ENCODE peak calls at places on chromosomes 2 and 18, in eight cellular contexts. One of them, this sample, is unnamed.

GRCh38 chr2:95104606-95105005 is 17.0 kb downstream of the MRPS5 start:
- DNase-seq in neural crest cell: no peak
- DNase-seq in sciatic nerve: no peak
- DNase-seq in M059J: no peak
- DNase-seq in SK-N-DZ: no peak
- DNase-seq in NCI-H226: no peak
- DNase-seq in AG20443: no peak
- DNase-seq in stimulated activated CD4-positive, alpha-beta T cell treated with anti-CD3 and anti-CD28 coated beads, Interleukin-4, amount 100 ng/mL, for 48 hours: no peak
- DNase-seq in this sample: no peak

GRCh38 chr2:54535599-54536195 is 79.6 kb downstream of the SPTBN1 start:
- DNase-seq in sciatic nerve: no peak
- DNase-seq in neural crest cell: no peak
- DNase-seq in AG20443: no peak
- DNase-seq in SK-N-DZ: no peak
- DNase-seq in NCI-H226: no peak
- DNase-seq in stimulated activated CD4-positive, alpha-beta T cell treated with anti-CD3 and anti-CD28 coated beads, Interleukin-4, amount 100 ng/mL, for 48 hours: no peak
- DNase-seq in M059J: no peak
- DNase-seq in this sample: no peak

GRCh38 chr2:25018681-25019080 is 23.2 kb upstream of the EFR3B start:
- DNase-seq in AG20443: no peak
- DNase-seq in SK-N-DZ: no peak
- DNase-seq in M059J: peak; percentile 3
- DNase-seq in NCI-H226: no peak
- DNase-seq in neural crest cell: no peak
- DNase-seq in stimulated activated CD4-positive, alpha-beta T cell treated with anti-CD3 and anti-CD28 coated beads, Interleukin-4, amount 100 ng/mL, for 48 hours: no peak
- DNase-seq in sciatic nerve: no peak
- DNase-seq in this sample: no peak

GRCh38 chr2:6828299-6828584 is 37.5 kb downstream of the CMPK2 start:
- DNase-seq in SK-N-DZ: peak; percentile 70
- DNase-seq in NCI-H226: no peak
- DNase-seq in AG20443: peak; percentile 38
- DNase-seq in M059J: peak; percentile 60
- DNase-seq in neural crest cell: no peak
- DNase-seq in stimulated activated CD4-positive, alpha-beta T cell treated with anti-CD3 and anti-CD28 coated beads, Interleukin-4, amount 100 ng/mL, for 48 hours: no peak
- DNase-seq in sciatic nerve: no peak
- DNase-seq in this sample: no peak

GRCh38 chr2:168910330-168910729 is 9.2 kb downstream of the G6PC2 start:
- DNase-seq in sciatic nerve: no peak
- DNase-seq in NCI-H226: no peak
- DNase-seq in stimulated activated CD4-positive, alpha-beta T cell treated with anti-CD3 and anti-CD28 coated beads, Interleukin-4, amount 100 ng/mL, for 48 hours: no peak
- DNase-seq in AG20443: no peak
- DNase-seq in SK-N-DZ: no peak
- DNase-seq in neural crest cell: no peak
- DNase-seq in M059J: no peak
- DNase-seq in this sample: no peak

GRCh38 chr2:177285892-177286715 is 21.6 kb upstream of the NFE2L2 start:
- DNase-seq in neural crest cell: no peak
- DNase-seq in NCI-H226: no peak
- DNase-seq in M059J: no peak
- DNase-seq in sciatic nerve: no peak
- DNase-seq in AG20443: no peak
- DNase-seq in SK-N-DZ: no peak
- DNase-seq in stimulated activated CD4-positive, alpha-beta T cell treated with anti-CD3 and anti-CD28 coated beads, Interleukin-4, amount 100 ng/mL, for 48 hours: no peak
- DNase-seq in this sample: no peak

GRCh38 chr2:95062716-95063400 is 37.4 kb downstream of the MAL start:
- DNase-seq in sciatic nerve: no peak
- DNase-seq in M059J: no peak
- DNase-seq in SK-N-DZ: no peak
- DNase-seq in neural crest cell: no peak
- DNase-seq in AG20443: no peak
- DNase-seq in stimulated activated CD4-positive, alpha-beta T cell treated with anti-CD3 and anti-CD28 coated beads, Interleukin-4, amount 100 ng/mL, for 48 hours: no peak
- DNase-seq in NCI-H226: no peak
- DNase-seq in this sample: no peak

GRCh38 chr18:37432796-37433195 is 132.8 kb downstream of the CELF4 start:
- DNase-seq in neural crest cell: no peak
- DNase-seq in M059J: no peak
- DNase-seq in SK-N-DZ: no peak
- DNase-seq in AG20443: no peak
- DNase-seq in sciatic nerve: no peak
- DNase-seq in stimulated activated CD4-positive, alpha-beta T cell treated with anti-CD3 and anti-CD28 coated beads, Interleukin-4, amount 100 ng/mL, for 48 hours: no peak
- DNase-seq in NCI-H226: no peak
- DNase-seq in this sample: no peak

GRCh38 chr2:196677404-196677803 is 37.9 kb downstream of the CCDC150 start:
- DNase-seq in M059J: peak; percentile 78
- DNase-seq in sciatic nerve: no peak
- DNase-seq in SK-N-DZ: no peak
- DNase-seq in neural crest cell: no peak
- DNase-seq in stimulated activated CD4-positive, alpha-beta T cell treated with anti-CD3 and anti-CD28 coated beads, Interleukin-4, amount 100 ng/mL, for 48 hours: no peak
- DNase-seq in NCI-H226: peak; percentile 67
- DNase-seq in AG20443: peak; percentile 26
- DNase-seq in this sample: no peak

GRCh38 chr18:32769242-32770180 is 3.3 kb downstream of the KLHL14 start:
- DNase-seq in AG20443: no peak
- DNase-seq in sciatic nerve: peak; percentile 54
- DNase-seq in SK-N-DZ: peak; percentile 29
- DNase-seq in NCI-H226: no peak
- DNase-seq in stimulated activated CD4-positive, alpha-beta T cell treated with anti-CD3 and anti-CD28 coated beads, Interleukin-4, amount 100 ng/mL, for 48 hours: no peak
- DNase-seq in M059J: no peak
- DNase-seq in neural crest cell: peak; percentile 29
- DNase-seq in this sample: no peak

GRCh38 chr2:128403814-128404708 is 85.4 kb upstream of the HS6ST1 start:
- DNase-seq in AG20443: no peak
- DNase-seq in M059J: no peak
- DNase-seq in sciatic nerve: peak; percentile 18
- DNase-seq in stimulated activated CD4-positive, alpha-beta T cell treated with anti-CD3 and anti-CD28 coated beads, Interleukin-4, amount 100 ng/mL, for 48 hours: no peak
- DNase-seq in neural crest cell: no peak
- DNase-seq in NCI-H226: no peak
- DNase-seq in SK-N-DZ: no peak
- DNase-seq in this sample: no peak

GRCh38 chr2:161228511-161229240 is 68.4 kb downstream of the TANK start:
- DNase-seq in NCI-H226: no peak
- DNase-seq in SK-N-DZ: no peak
- DNase-seq in M059J: no peak
- DNase-seq in AG20443: no peak
- DNase-seq in sciatic nerve: no peak
- DNase-seq in stimulated activated CD4-positive, alpha-beta T cell treated with anti-CD3 and anti-CD28 coated beads, Interleukin-4, amount 100 ng/mL, for 48 hours: no peak
- DNase-seq in neural crest cell: no peak
- DNase-seq in this sample: no peak

GRCh38 chr2:60555066-60555793 is 1.8 kb upstream of the BCL11A start:
- DNase-seq in AG20443: peak; percentile 53
- DNase-seq in NCI-H226: peak; percentile 12
- DNase-seq in sciatic nerve: no peak
- DNase-seq in SK-N-DZ: peak; percentile 62
- DNase-seq in M059J: peak; percentile 64
- DNase-seq in stimulated activated CD4-positive, alpha-beta T cell treated with anti-CD3 and anti-CD28 coated beads, Interleukin-4, amount 100 ng/mL, for 48 hours: peak; percentile 50
- DNase-seq in neural crest cell: peak; percentile 45
- DNase-seq in this sample: no peak

GRCh38 chr18:41372266-41372665 is 582.8 kb upstream of the PIK3C3 start:
- DNase-seq in stimulated activated CD4-positive, alpha-beta T cell treated with anti-CD3 and anti-CD28 coated beads, Interleukin-4, amount 100 ng/mL, for 48 hours: no peak
- DNase-seq in sciatic nerve: no peak
- DNase-seq in neural crest cell: no peak
- DNase-seq in SK-N-DZ: no peak
- DNase-seq in NCI-H226: no peak
- DNase-seq in M059J: peak; percentile 48
- DNase-seq in AG20443: no peak
- DNase-seq in this sample: no peak

GRCh38 chr2:189091253-189091652 is 88.3 kb downstream of the COL5A2 start:
- DNase-seq in sciatic nerve: no peak
- DNase-seq in SK-N-DZ: no peak
- DNase-seq in AG20443: no peak
- DNase-seq in neural crest cell: no peak
- DNase-seq in NCI-H226: peak; percentile 49
- DNase-seq in M059J: peak; percentile 21
- DNase-seq in stimulated activated CD4-positive, alpha-beta T cell treated with anti-CD3 and anti-CD28 coated beads, Interleukin-4, amount 100 ng/mL, for 48 hours: no peak
- DNase-seq in this sample: no peak

GRCh38 chr2:89763254-89763580 is 1071.7 kb downstream of the RPIA start:
- DNase-seq in SK-N-DZ: peak; percentile 30
- DNase-seq in NCI-H226: no peak
- DNase-seq in stimulated activated CD4-positive, alpha-beta T cell treated with anti-CD3 and anti-CD28 coated beads, Interleukin-4, amount 100 ng/mL, for 48 hours: no peak
- DNase-seq in AG20443: no peak
- DNase-seq in neural crest cell: no peak
- DNase-seq in M059J: no peak
- DNase-seq in sciatic nerve: peak; percentile 57
- DNase-seq in this sample: no peak

GRCh38 chr18:45449761-45450227 is 165.5 kb upstream of the SLC14A2 start:
- DNase-seq in SK-N-DZ: no peak
- DNase-seq in stimulated activated CD4-positive, alpha-beta T cell treated with anti-CD3 and anti-CD28 coated beads, Interleukin-4, amount 100 ng/mL, for 48 hours: no peak
- DNase-seq in neural crest cell: no peak
- DNase-seq in NCI-H226: no peak
- DNase-seq in AG20443: peak; percentile 66
- DNase-seq in sciatic nerve: peak; percentile 75
- DNase-seq in M059J: no peak
- DNase-seq in this sample: no peak

GRCh38 chr2:95115418-95115817 is 6.2 kb downstream of the MRPS5 start:
- DNase-seq in neural crest cell: peak; percentile 67
- DNase-seq in M059J: peak; percentile 55
- DNase-seq in sciatic nerve: peak; percentile 76
- DNase-seq in NCI-H226: peak; percentile 39
- DNase-seq in AG20443: peak; percentile 81
- DNase-seq in stimulated activated CD4-positive, alpha-beta T cell treated with anti-CD3 and anti-CD28 coated beads, Interleukin-4, amount 100 ng/mL, for 48 hours: peak; percentile 59
- DNase-seq in SK-N-DZ: peak; percentile 61
- DNase-seq in this sample: peak; percentile 34

GRCh38 chr18:33851546-33852078 is 273.6 kb downstream of the ASXL3 start:
- DNase-seq in neural crest cell: no peak
- DNase-seq in sciatic nerve: no peak
- DNase-seq in NCI-H226: no peak
- DNase-seq in stimulated activated CD4-positive, alpha-beta T cell treated with anti-CD3 and anti-CD28 coated beads, Interleukin-4, amount 100 ng/mL, for 48 hours: no peak
- DNase-seq in AG20443: no peak
- DNase-seq in SK-N-DZ: no peak
- DNase-seq in M059J: no peak
- DNase-seq in this sample: no peak

GRCh38 chr18:25896956-25897355 is 193.5 kb downstream of the SS18 start:
- DNase-seq in AG20443: no peak
- DNase-seq in SK-N-DZ: no peak
- DNase-seq in NCI-H226: no peak
- DNase-seq in M059J: no peak
- DNase-seq in sciatic nerve: no peak
- DNase-seq in stimulated activated CD4-positive, alpha-beta T cell treated with anti-CD3 and anti-CD28 coated beads, Interleukin-4, amount 100 ng/mL, for 48 hours: no peak
- DNase-seq in neural crest cell: no peak
- DNase-seq in this sample: no peak

GRCh38 chr2:7083580-7084509 is 166.6 kb downstream of the RNF144A start:
- DNase-seq in NCI-H226: peak; percentile 36
- DNase-seq in neural crest cell: no peak
- DNase-seq in AG20443: no peak
- DNase-seq in stimulated activated CD4-positive, alpha-beta T cell treated with anti-CD3 and anti-CD28 coated beads, Interleukin-4, amount 100 ng/mL, for 48 hours: no peak
- DNase-seq in sciatic nerve: no peak
- DNase-seq in SK-N-DZ: peak; percentile 52
- DNase-seq in M059J: peak; percentile 12
- DNase-seq in this sample: peak; percentile 35

GRCh38 chr2:187819624-187820023 is 265.4 kb upstream of the TFPI start:
- DNase-seq in NCI-H226: no peak
- DNase-seq in stimulated activated CD4-positive, alpha-beta T cell treated with anti-CD3 and anti-CD28 coated beads, Interleukin-4, amount 100 ng/mL, for 48 hours: no peak
- DNase-seq in SK-N-DZ: no peak
- DNase-seq in neural crest cell: no peak
- DNase-seq in AG20443: no peak
- DNase-seq in M059J: peak; percentile 16
- DNase-seq in sciatic nerve: no peak
- DNase-seq in this sample: no peak

GRCh38 chr2:235577404-235578330 is 83.8 kb downstream of the AGAP1 start:
- DNase-seq in stimulated activated CD4-positive, alpha-beta T cell treated with anti-CD3 and anti-CD28 coated beads, Interleukin-4, amount 100 ng/mL, for 48 hours: no peak
- DNase-seq in neural crest cell: peak; percentile 47
- DNase-seq in AG20443: peak; percentile 65
- DNase-seq in NCI-H226: no peak
- DNase-seq in sciatic nerve: peak; percentile 79
- DNase-seq in SK-N-DZ: no peak
- DNase-seq in M059J: no peak
- DNase-seq in this sample: no peak

GRCh38 chr2:200091126-200091525 is 135.7 kb downstream of the MAIP1 start:
- DNase-seq in stimulated activated CD4-positive, alpha-beta T cell treated with anti-CD3 and anti-CD28 coated beads, Interleukin-4, amount 100 ng/mL, for 48 hours: no peak
- DNase-seq in M059J: no peak
- DNase-seq in SK-N-DZ: no peak
- DNase-seq in neural crest cell: no peak
- DNase-seq in AG20443: no peak
- DNase-seq in NCI-H226: no peak
- DNase-seq in sciatic nerve: no peak
- DNase-seq in this sample: no peak

GRCh38 chr2:233491326-233491725 is 75.3 kb downstream of the USP40 start:
- DNase-seq in AG20443: no peak
- DNase-seq in sciatic nerve: no peak
- DNase-seq in M059J: no peak
- DNase-seq in neural crest cell: no peak
- DNase-seq in stimulated activated CD4-positive, alpha-beta T cell treated with anti-CD3 and anti-CD28 coated beads, Interleukin-4, amount 100 ng/mL, for 48 hours: no peak
- DNase-seq in SK-N-DZ: no peak
- DNase-seq in NCI-H226: no peak
- DNase-seq in this sample: no peak

GRCh38 chr2:96090527-96090926 is 25.8 kb downstream of the ADRA2B start:
- DNase-seq in sciatic nerve: no peak
- DNase-seq in AG20443: no peak
- DNase-seq in M059J: no peak
- DNase-seq in NCI-H226: peak; percentile 7
- DNase-seq in neural crest cell: no peak
- DNase-seq in stimulated activated CD4-positive, alpha-beta T cell treated with anti-CD3 and anti-CD28 coated beads, Interleukin-4, amount 100 ng/mL, for 48 hours: no peak
- DNase-seq in SK-N-DZ: no peak
- DNase-seq in this sample: no peak

GRCh38 chr2:88329815-88330603 is 122.5 kb downstream of the FOXI3 start:
- DNase-seq in sciatic nerve: no peak
- DNase-seq in neural crest cell: peak; percentile 13
- DNase-seq in M059J: peak; percentile 48
- DNase-seq in NCI-H226: peak; percentile 51
- DNase-seq in stimulated activated CD4-positive, alpha-beta T cell treated with anti-CD3 and anti-CD28 coated beads, Interleukin-4, amount 100 ng/mL, for 48 hours: no peak
- DNase-seq in SK-N-DZ: no peak
- DNase-seq in AG20443: no peak
- DNase-seq in this sample: no peak

GRCh38 chr2:201696151-201696659 is 2.2 kb downstream of the MPP4 start:
- DNase-seq in sciatic nerve: no peak
- DNase-seq in AG20443: peak; percentile 69
- DNase-seq in SK-N-DZ: no peak
- DNase-seq in neural crest cell: no peak
- DNase-seq in NCI-H226: peak; percentile 71
- DNase-seq in M059J: peak; percentile 91
- DNase-seq in stimulated activated CD4-positive, alpha-beta T cell treated with anti-CD3 and anti-CD28 coated beads, Interleukin-4, amount 100 ng/mL, for 48 hours: no peak
- DNase-seq in this sample: no peak

GRCh38 chr18:61308795-61309393 is 24.3 kb upstream of the CDH20 start:
- DNase-seq in sciatic nerve: no peak
- DNase-seq in SK-N-DZ: no peak
- DNase-seq in M059J: peak; percentile 4
- DNase-seq in stimulated activated CD4-positive, alpha-beta T cell treated with anti-CD3 and anti-CD28 coated beads, Interleukin-4, amount 100 ng/mL, for 48 hours: no peak
- DNase-seq in neural crest cell: no peak
- DNase-seq in AG20443: no peak
- DNase-seq in NCI-H226: no peak
- DNase-seq in this sample: no peak

GRCh38 chr2:169662744-169663143 is 31.5 kb downstream of the CFAP210 start:
- DNase-seq in AG20443: no peak
- DNase-seq in NCI-H226: no peak
- DNase-seq in SK-N-DZ: no peak
- DNase-seq in neural crest cell: no peak
- DNase-seq in M059J: no peak
- DNase-seq in stimulated activated CD4-positive, alpha-beta T cell treated with anti-CD3 and anti-CD28 coated beads, Interleukin-4, amount 100 ng/mL, for 48 hours: no peak
- DNase-seq in sciatic nerve: no peak
- DNase-seq in this sample: peak; percentile 77

GRCh38 chr18:55047546-55047945 is 88.3 kb upstream of the CCDC68 start:
- DNase-seq in SK-N-DZ: no peak
- DNase-seq in sciatic nerve: no peak
- DNase-seq in stimulated activated CD4-positive, alpha-beta T cell treated with anti-CD3 and anti-CD28 coated beads, Interleukin-4, amount 100 ng/mL, for 48 hours: no peak
- DNase-seq in NCI-H226: peak; percentile 46
- DNase-seq in M059J: peak; percentile 18
- DNase-seq in neural crest cell: no peak
- DNase-seq in AG20443: no peak
- DNase-seq in this sample: no peak

GRCh38 chr2:160918909-160919503 is 241.2 kb upstream of the TANK start:
- DNase-seq in neural crest cell: peak; percentile 32
- DNase-seq in NCI-H226: no peak
- DNase-seq in AG20443: no peak
- DNase-seq in stimulated activated CD4-positive, alpha-beta T cell treated with anti-CD3 and anti-CD28 coated beads, Interleukin-4, amount 100 ng/mL, for 48 hours: peak; percentile 16
- DNase-seq in SK-N-DZ: no peak
- DNase-seq in M059J: peak; percentile 60
- DNase-seq in sciatic nerve: peak; percentile 62
- DNase-seq in this sample: no peak